ENCODE peak calls at places on chromosomes 7 and 10, in eight cellular contexts. S is epithelial cell of esophagus, A is neural progenitor cell, U is AG04450, E is heart left ventricle, T is hepatocyte, C is thoracic aorta, G is cardiac fibroblast. R is an unnamed sample.

GRCh38 chr7:152871678-152872060 is 112.1 kb downstream of the ACTR3B start:
- DNase-seq in S (no peak), A (no peak), U (no peak), E (no peak), T (no peak), C (no peak), G (no peak), R (no peak)

GRCh38 chr7:130841416-130841815 is 107.4 kb upstream of the KLF14 start:
- DNase-seq in S (no peak), A (no peak), U (no peak), E (no peak), T (no peak), C (no peak), G (no peak), R (no peak)

GRCh38 chr10:97196213-97197029 is 10.7 kb upstream of the SLIT1 start:
- DNase-seq in S (peak), A (peak), U (peak), E (peak), T (peak), C (no peak), G (peak), R (no peak)

GRCh38 chr10:23060918-23061317 is 34.5 kb upstream of the MSRB2 start:
- DNase-seq in S (no peak), A (no peak), U (no peak), E (no peak), T (no peak), C (no peak), G (no peak), R (no peak)

GRCh38 chr10:7577206-7577978 is 89.4 kb downstream of the ITIH5 start:
- DNase-seq in S (no peak), A (no peak), U (no peak), E (no peak), T (no peak), C (no peak), G (peak), R (no peak)

GRCh38 chr7:5423272-5423843 is at the start of gene TNRC18:
- DNase-seq in S (no peak), A (no peak), U (no peak), E (no peak), T (no peak), C (no peak), G (no peak), R (no peak)

GRCh38 chr7:100803398-100804161 is 23.7 kb downstream of the EPHB4 start:
- DNase-seq in S (peak), A (peak), U (peak), E (peak), T (peak), C (peak), G (peak), R (peak)

GRCh38 chr10:70312972-70313371 is 29.2 kb upstream of the NPFFR1 start:
- DNase-seq in S (no peak), A (no peak), U (no peak), E (no peak), T (no peak), C (no peak), G (no peak), R (peak)

GRCh38 chr10:113273151-113273876 is 279.5 kb upstream of the HABP2 start:
- DNase-seq in S (no peak), A (peak), U (no peak), E (peak), T (no peak), C (no peak), G (no peak), R (no peak)

GRCh38 chr10:118592675-118593330 is 2.6 kb downstream of the PRLHR start:
- DNase-seq in S (no peak), A (no peak), U (no peak), E (no peak), T (no peak), C (no peak), G (no peak), R (no peak)

GRCh38 chr7:157263156-157263555 is 73.6 kb upstream of the DNAJB6 start:
- DNase-seq in S (no peak), A (no peak), U (no peak), E (no peak), T (no peak), C (no peak), G (no peak), R (no peak)

GRCh38 chr10:116669080-116669479 is 48.3 kb downstream of the PNLIPRP2 start:
- DNase-seq in S (peak), A (no peak), U (no peak), E (no peak), T (no peak), C (no peak), G (peak), R (no peak)

GRCh38 chr7:110356438-110356837 is 734.5 kb upstream of the LRRN3 start:
- DNase-seq in S (no peak), A (no peak), U (no peak), E (no peak), T (no peak), C (no peak), G (no peak), R (no peak)

GRCh38 chr7:42292991-42293521 is 56.0 kb upstream of the GLI3 start:
- DNase-seq in S (peak), A (no peak), U (no peak), E (no peak), T (no peak), C (no peak), G (no peak), R (no peak)

GRCh38 chr10:73887038-73888015 is 13.0 kb upstream of the CAMK2G start:
- DNase-seq in S (peak), A (no peak), U (peak), E (peak), T (peak), C (peak), G (peak), R (peak)

GRCh38 chr7:44309271-44310091 is 15.9 kb downstream of the CAMK2B start:
- DNase-seq in S (peak), A (peak), U (no peak), E (peak), T (peak), C (no peak), G (peak), R (no peak)

GRCh38 chr10:88095778-88096452 is 232.5 kb downstream of the PTEN start:
- DNase-seq in S (no peak), A (no peak), U (no peak), E (no peak), T (no peak), C (no peak), G (no peak), R (no peak)

GRCh38 chr10:45239642-45240041 is 75.8 kb downstream of the OR13A1 start:
- DNase-seq in S (no peak), A (no peak), U (no peak), E (no peak), T (no peak), C (no peak), G (peak), R (no peak)

GRCh38 chr7:158685727-158686126 is 18.9 kb downstream of the NCAPG2 start:
- DNase-seq in S (no peak), A (no peak), U (no peak), E (no peak), T (no peak), C (no peak), G (peak), R (peak)

GRCh38 chr7:101126651-101127459 is at the start of gene SERPINE1:
- DNase-seq in S (peak), A (peak), U (peak), E (peak), T (peak), C (peak), G (peak), R (peak)

GRCh38 chr7:52720856-52721255 is 314.6 kb upstream of the POM121L12 start:
- DNase-seq in S (no peak), A (no peak), U (no peak), E (no peak), T (no peak), C (no peak), G (no peak), R (no peak)

GRCh38 chr10:89915021-89915420 is 213.6 kb downstream of the KIF20B start:
- DNase-seq in S (no peak), A (no peak), U (no peak), E (no peak), T (no peak), C (no peak), G (no peak), R (no peak)

GRCh38 chr10:70586348-70586930 is 16.1 kb downstream of the PRF1 start:
- DNase-seq in S (no peak), A (no peak), U (no peak), E (no peak), T (no peak), C (no peak), G (no peak), R (no peak)

GRCh38 chr7:35716038-35716803 is 21.3 kb upstream of the HERPUD2 start:
- DNase-seq in S (no peak), A (no peak), U (no peak), E (peak), T (no peak), C (no peak), G (no peak), R (no peak)

GRCh38 chr7:7100432-7100849 is 81.9 kb upstream of the C1GALT1 start:
- DNase-seq in S (peak), A (peak), U (no peak), E (no peak), T (peak), C (no peak), G (no peak), R (no peak)

GRCh38 chr7:95805909-95806308 is 33.6 kb downstream of the DYNC1I1 start:
- DNase-seq in S (no peak), A (no peak), U (no peak), E (no peak), T (no peak), C (no peak), G (no peak), R (no peak)

GRCh38 chr10:119306964-119307363 is 99.6 kb downstream of the GRK5 start:
- DNase-seq in S (peak), A (no peak), U (no peak), E (no peak), T (no peak), C (no peak), G (peak), R (no peak)

GRCh38 chr10:3867454-3868273 is 82.7 kb upstream of the KLF6 start:
- DNase-seq in S (peak), A (no peak), U (no peak), E (no peak), T (no peak), C (no peak), G (no peak), R (no peak)

DNA sequence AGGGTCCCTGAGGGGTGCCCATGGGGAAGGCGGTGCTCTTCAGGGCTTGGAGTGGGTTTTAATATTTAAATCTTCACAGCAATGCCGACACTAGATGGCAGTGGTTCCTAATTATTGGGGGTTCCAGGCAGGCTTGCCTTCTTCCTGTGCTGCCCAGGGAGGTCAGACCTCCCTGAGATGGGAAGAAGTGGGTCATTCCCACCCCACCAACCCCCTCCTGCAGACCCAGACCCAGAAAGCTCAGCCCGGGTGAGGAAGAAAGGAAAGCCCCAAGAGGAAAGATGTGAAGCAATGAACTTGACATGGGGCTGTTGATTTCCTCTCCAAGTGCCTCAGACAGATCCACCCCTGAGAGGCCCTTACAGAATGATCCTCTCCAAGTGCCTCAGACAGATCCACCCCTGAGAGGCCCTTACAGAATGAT is 85.1 kb upstream of the LANCL2 start:
- DNase-seq in S (peak), A (peak), U (peak), E (peak), T (peak), C (no peak), G (peak), R (peak)
- TF ChIP-seq CTCF in S (peak), A (peak), U (peak), E (peak), T (peak), C (peak), G (peak), R (peak)

GRCh38 chr10:101217450-101218281 is 11.6 kb downstream of the LBX1 start:
- DNase-seq in S (peak), A (peak), U (no peak), E (no peak), T (peak), C (no peak), G (peak), R (no peak)
- TF ChIP-seq CTCF in S (peak), A (peak), U (peak), E (no peak), T (peak), C (no peak), G (peak), R (peak)

DNA sequence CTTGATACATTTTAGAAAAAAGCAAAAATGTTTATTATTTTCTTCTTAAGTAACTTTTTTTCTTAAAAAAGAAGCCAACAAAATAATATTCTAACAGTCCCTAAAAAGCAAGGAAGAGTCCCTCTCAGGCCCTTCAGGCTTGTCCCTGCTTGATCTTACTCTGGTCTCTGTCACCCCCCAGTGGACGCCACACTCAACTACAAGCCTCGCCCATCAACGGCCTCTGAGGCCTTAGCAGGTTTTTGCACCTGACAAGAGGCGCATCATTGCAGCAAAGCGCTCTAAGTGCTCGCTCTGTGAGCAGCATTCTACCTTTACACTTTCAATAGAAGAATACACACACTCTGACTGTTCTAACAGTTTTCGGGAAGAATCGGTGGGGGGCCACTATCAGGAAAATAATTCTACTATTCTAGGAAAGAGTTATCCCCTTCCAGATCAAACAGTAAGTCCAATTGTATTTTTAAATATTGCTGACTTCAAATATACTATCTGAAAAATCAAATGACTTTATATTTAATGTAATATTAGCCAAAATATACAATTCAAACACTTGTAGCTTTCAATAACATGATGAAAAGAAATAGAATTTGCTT is 139.2 kb downstream of the USP6NL start:
- DNase-seq in S (peak), A (peak), U (peak), E (peak), T (peak), C (no peak), G (peak), R (peak)
- TF ChIP-seq CTCF in S (peak), A (peak), U (peak), E (peak), T (peak), C (peak), G (peak), R (peak)

DNA sequence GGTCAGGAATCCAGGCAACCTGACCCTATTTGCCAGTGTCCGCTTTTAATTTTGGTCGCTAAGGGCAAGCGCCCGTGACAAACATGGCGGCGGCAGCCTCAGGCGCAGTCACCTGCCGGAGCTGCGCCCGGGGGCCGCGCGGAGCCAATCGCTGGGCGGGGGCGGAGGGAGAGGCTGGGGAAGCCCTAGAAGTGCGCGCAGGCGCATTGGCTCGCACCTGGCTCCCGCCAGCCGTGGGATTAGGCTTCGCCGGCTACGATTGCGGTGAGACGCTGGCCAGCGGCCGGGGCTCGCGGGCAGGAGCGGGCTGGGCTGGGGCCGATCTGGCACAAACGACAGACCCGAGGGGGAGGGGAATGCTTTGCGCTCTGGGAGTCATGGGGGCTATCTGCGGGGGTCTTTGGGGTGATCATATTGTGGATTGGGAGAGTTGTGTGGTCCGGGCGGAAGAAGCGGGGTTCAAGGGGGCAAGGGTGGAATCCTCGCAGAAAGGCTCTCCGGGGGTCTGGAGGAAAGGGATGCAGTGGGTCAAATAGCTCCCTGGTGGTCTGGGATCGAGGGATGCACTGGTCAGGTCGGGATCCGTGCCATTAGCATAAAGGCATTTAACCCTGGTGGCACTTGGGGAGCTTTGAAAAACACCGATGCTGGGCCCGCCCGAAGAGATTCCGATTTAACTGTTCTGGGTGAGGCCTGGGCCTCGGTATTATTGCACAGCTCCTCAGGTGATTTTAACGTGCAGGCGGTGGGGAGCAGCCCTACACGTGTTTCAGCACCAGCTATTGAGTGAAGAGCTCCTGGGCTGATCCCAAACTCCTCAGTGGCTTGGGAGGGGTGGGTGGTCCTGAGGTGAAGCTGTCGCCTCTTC is 10.1 kb upstream of the C10orf95 start:
- DNase-seq in S (peak), A (peak), U (no peak), E (peak), T (peak), C (peak), G (peak), R (peak)
- TF ChIP-seq CTCF in S (no peak), A (no peak), U (no peak), E (no peak), T (no peak), C (no peak), G (no peak), R (no peak)

DNA sequence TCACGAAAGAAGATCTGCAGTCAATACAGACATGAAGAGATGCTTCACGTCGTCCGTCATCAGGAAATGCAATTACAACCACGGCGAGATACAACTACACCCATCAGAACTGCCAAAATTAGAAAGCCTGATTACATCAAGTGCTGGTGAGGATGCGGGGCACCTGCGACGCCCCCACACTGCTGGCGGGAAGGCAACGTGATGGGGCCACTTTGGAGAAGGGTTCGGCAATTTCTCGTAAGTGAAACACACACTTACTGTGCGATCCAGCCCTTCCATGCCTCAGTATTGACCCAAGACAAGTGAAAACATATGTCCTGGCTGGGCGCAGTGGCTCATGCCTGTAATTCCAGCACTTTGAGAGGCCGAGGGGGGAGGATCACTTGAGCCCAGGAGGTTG is 25.8 kb upstream of the PDGFA start:
- DNase-seq in S (no peak), A (no peak), U (no peak), E (no peak), T (no peak), C (no peak), G (no peak), R (no peak)
- TF ChIP-seq CTCF in S (no peak), A (no peak), U (no peak), E (no peak), T (no peak), C (no peak), G (no peak), R (no peak)

DNA sequence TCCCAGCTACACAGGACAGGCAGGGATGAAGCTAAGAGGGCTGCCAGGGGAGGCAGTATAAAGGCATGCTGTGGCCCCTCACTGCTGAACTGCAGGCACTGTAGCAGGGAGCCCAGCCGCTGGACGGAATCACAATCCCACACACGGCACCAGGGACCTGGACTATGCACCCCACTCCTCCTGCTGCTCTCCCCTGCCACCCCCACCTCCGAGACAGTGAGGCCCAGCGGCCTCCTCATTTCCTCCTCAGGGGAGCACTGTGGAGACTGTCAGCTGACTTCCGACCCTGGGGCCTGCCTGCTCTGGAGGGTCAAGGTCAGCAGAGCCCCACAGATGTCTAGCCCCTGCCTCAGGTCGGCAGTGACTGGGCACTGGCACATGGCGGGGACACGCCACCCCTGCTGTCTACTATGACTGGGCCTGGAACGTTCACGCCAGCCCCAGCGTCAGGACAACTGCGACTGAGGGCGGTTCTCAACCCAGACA is 92.7 kb downstream of the FAM53B start:
- DNase-seq in S (no peak), A (no peak), U (no peak), E (peak), T (no peak), C (no peak), G (no peak), R (no peak)
- TF ChIP-seq CTCF in S (no peak), A (no peak), U (no peak), E (no peak), T (no peak), C (no peak), G (no peak), R (no peak)

GRCh38 chr10:124564881-124565280 is 103.3 kb downstream of the LHPP start:
- DNase-seq in S (no peak), A (no peak), U (no peak), E (peak), T (no peak), C (no peak), G (no peak), R (no peak)

GRCh38 chr10:124563320-124563719 is 101.7 kb downstream of the LHPP start:
- DNase-seq in S (no peak), A (no peak), U (no peak), E (no peak), T (no peak), C (no peak), G (no peak), R (no peak)

GRCh38 chr10:124566981-124567835 is 105.6 kb downstream of the LHPP start:
- DNase-seq in S (no peak), A (no peak), U (no peak), E (peak), T (no peak), C (no peak), G (no peak), R (no peak)

GRCh38 chr10:124566222-124566888 is 104.7 kb downstream of the LHPP start:
- DNase-seq in S (no peak), A (no peak), U (no peak), E (peak), T (no peak), C (no peak), G (no peak), R (no peak)

GRCh38 chr10:124565565-124566221 is 104.1 kb downstream of the LHPP start:
- DNase-seq in S (no peak), A (peak), U (no peak), E (peak), T (no peak), C (no peak), G (peak), R (no peak)
- TF ChIP-seq CTCF in S (peak), A (peak), U (peak), E (peak), T (peak), C (peak), G (peak), R (peak)

GRCh38 chr10:110918633-110919348 is at the start of gene BBIP1:
- DNase-seq in S (peak), A (no peak), U (peak), E (no peak), T (peak), C (peak), G (peak), R (peak)
- TF ChIP-seq CTCF in S (no peak), A (no peak), U (no peak), E (no peak), T (no peak), C (no peak), G (no peak), R (no peak)

GRCh38 chr7:151745090-151745638 is 131.8 kb downstream of the PRKAG2 start:
- DNase-seq in S (peak), A (no peak), U (no peak), E (peak), T (peak), C (peak), G (peak), R (no peak)
- TF ChIP-seq CTCF in S (peak), A (no peak), U (peak), E (peak), T (peak), C (peak), G (peak), R (peak)

R was measured in AG09319.